ENCODE peak calls at places on chromosome 15, in four cellular contexts. One of them, this sample, is unnamed.

GRCh38 chr15:65913631-65914199 is 44.4 kb downstream of the RAB11A start:
- DNase-seq in mucosa of descending colon: no peak
- DNase-seq in choroid plexus epithelial cell: no peak
- DNase-seq in MM.1S: no peak
- DNase-seq in this sample: no peak

GRCh38 chr15:64921711-64922110 is 10.0 kb downstream of the ANKDD1A start:
- DNase-seq in choroid plexus epithelial cell: no peak
- DNase-seq in MM.1S: no peak
- DNase-seq in mucosa of descending colon: no peak
- DNase-seq in this sample: no peak

GRCh38 chr15:98281130-98281529 is 320.6 kb downstream of the ARRDC4 start:
- DNase-seq in mucosa of descending colon: no peak
- DNase-seq in MM.1S: no peak
- DNase-seq in choroid plexus epithelial cell: no peak
- DNase-seq in this sample: no peak

GRCh38 chr15:49678655-49679054 is 57.8 kb downstream of the DTWD1 start:
- DNase-seq in MM.1S: no peak
- DNase-seq in choroid plexus epithelial cell: no peak
- DNase-seq in mucosa of descending colon: no peak
- DNase-seq in this sample: no peak

GRCh38 chr15:40281057-40281850 is 1.6 kb downstream of the ANKRD63 start:
- DNase-seq in MM.1S: no peak
- DNase-seq in choroid plexus epithelial cell: no peak
- DNase-seq in mucosa of descending colon: no peak
- DNase-seq in this sample: peak; percentile 47

GRCh38 chr15:96135166-96136093 is 195.1 kb upstream of the NR2F2 start:
- DNase-seq in mucosa of descending colon: no peak
- DNase-seq in choroid plexus epithelial cell: no peak
- DNase-seq in MM.1S: no peak
- DNase-seq in this sample: no peak

GRCh38 chr15:70604671-70605070 is 158.7 kb downstream of the UACA start:
- DNase-seq in choroid plexus epithelial cell: peak; percentile 57
- DNase-seq in mucosa of descending colon: no peak
- DNase-seq in MM.1S: no peak
- DNase-seq in this sample: peak; percentile 62

GRCh38 chr15:71349736-71350515 is 234.7 kb downstream of the THSD4 start:
- DNase-seq in MM.1S: no peak
- DNase-seq in choroid plexus epithelial cell: no peak
- DNase-seq in mucosa of descending colon: no peak
- DNase-seq in this sample: no peak

GRCh38 chr15:70535071-70535954 is 228.0 kb downstream of the UACA start:
- DNase-seq in MM.1S: peak; percentile 24
- DNase-seq in choroid plexus epithelial cell: no peak
- DNase-seq in mucosa of descending colon: no peak
- DNase-seq in this sample: no peak

GRCh38 chr15:44584162-44584749 is 47.3 kb downstream of the EIF3J start:
- DNase-seq in choroid plexus epithelial cell: peak; percentile 37
- DNase-seq in MM.1S: peak; percentile 61
- DNase-seq in mucosa of descending colon: no peak
- DNase-seq in this sample: no peak

GRCh38 chr15:85785887-85786777 is 8.6 kb downstream of the KLHL25 start:
- DNase-seq in choroid plexus epithelial cell: peak; percentile 58
- DNase-seq in mucosa of descending colon: no peak
- DNase-seq in MM.1S: no peak
- DNase-seq in this sample: peak; percentile 66

GRCh38 chr15:78625621-78626280 is 5.0 kb upstream of the CHRNA3 start:
- DNase-seq in MM.1S: no peak
- DNase-seq in choroid plexus epithelial cell: no peak
- DNase-seq in mucosa of descending colon: no peak
- DNase-seq in this sample: no peak

GRCh38 chr15:58568157-58568571 is 136.4 kb downstream of the LIPC start:
- DNase-seq in mucosa of descending colon: no peak
- DNase-seq in MM.1S: peak; percentile 22
- DNase-seq in choroid plexus epithelial cell: peak; percentile 38
- DNase-seq in this sample: no peak

GRCh38 chr15:78365931-78366330 is 25.8 kb downstream of the CRABP1 start:
- DNase-seq in mucosa of descending colon: peak; percentile 73
- DNase-seq in MM.1S: no peak
- DNase-seq in choroid plexus epithelial cell: no peak
- DNase-seq in this sample: peak; percentile 82

GRCh38 chr15:58677426-58677825 is 72.1 kb downstream of the ADAM10 start:
- DNase-seq in mucosa of descending colon: no peak
- DNase-seq in choroid plexus epithelial cell: no peak
- DNase-seq in MM.1S: no peak
- DNase-seq in this sample: no peak

GRCh38 chr15:101198031-101198430 is 53.8 kb downstream of the CHSY1 start:
- DNase-seq in MM.1S: no peak
- DNase-seq in choroid plexus epithelial cell: no peak
- DNase-seq in mucosa of descending colon: no peak
- DNase-seq in this sample: no peak

GRCh38 chr15:100668321-100668690 is 65.9 kb downstream of the ASB7 start:
- DNase-seq in choroid plexus epithelial cell: no peak
- DNase-seq in MM.1S: no peak
- DNase-seq in mucosa of descending colon: no peak
- DNase-seq in this sample: no peak

GRCh38 chr15:22871481-22872076 is 33.1 kb downstream of the NIPA2 start:
- DNase-seq in mucosa of descending colon: no peak
- DNase-seq in MM.1S: no peak
- DNase-seq in choroid plexus epithelial cell: no peak
- DNase-seq in this sample: no peak

GRCh38 chr15:77037475-77038209 is 33.3 kb downstream of the TSPAN3 start:
- DNase-seq in mucosa of descending colon: peak; percentile 43
- DNase-seq in choroid plexus epithelial cell: no peak
- DNase-seq in MM.1S: no peak
- DNase-seq in this sample: peak; percentile 52

GRCh38 chr15:85764649-85765277 is 30.0 kb downstream of the KLHL25 start:
- DNase-seq in mucosa of descending colon: no peak
- DNase-seq in choroid plexus epithelial cell: peak; percentile 46
- DNase-seq in MM.1S: no peak
- DNase-seq in this sample: no peak

GRCh38 chr15:39434126-39434525 is 146.8 kb upstream of the THBS1 start:
- DNase-seq in mucosa of descending colon: no peak
- DNase-seq in choroid plexus epithelial cell: no peak
- DNase-seq in MM.1S: no peak
- DNase-seq in this sample: no peak

GRCh38 chr15:34318277-34319079 is 19.1 kb downstream of the SLC12A6 start:
- DNase-seq in choroid plexus epithelial cell: peak; percentile 74
- DNase-seq in mucosa of descending colon: peak; percentile 64
- DNase-seq in MM.1S: peak; percentile 48
- DNase-seq in this sample: peak; percentile 65

GRCh38 chr15:40369474-40369869 is 11.5 kb downstream of the DISP2 start:
- DNase-seq in MM.1S: no peak
- DNase-seq in mucosa of descending colon: no peak
- DNase-seq in choroid plexus epithelial cell: no peak
- DNase-seq in this sample: no peak

GRCh38 chr15:99452728-99453643 is 112.8 kb upstream of the MEF2A start:
- DNase-seq in mucosa of descending colon: peak; percentile 85
- DNase-seq in MM.1S: peak; percentile 16
- DNase-seq in choroid plexus epithelial cell: peak; percentile 67
- DNase-seq in this sample: peak; percentile 96

GRCh38 chr15:70762469-70763119 is 764 bp downstream of the UACA start:
- DNase-seq in mucosa of descending colon: peak; percentile 69
- DNase-seq in MM.1S: peak; percentile 48
- DNase-seq in choroid plexus epithelial cell: peak; percentile 86
- DNase-seq in this sample: peak; percentile 73

GRCh38 chr15:99954361-99955180 is 221.3 kb upstream of the LYSMD4 start:
- DNase-seq in MM.1S: no peak
- DNase-seq in mucosa of descending colon: no peak
- DNase-seq in choroid plexus epithelial cell: peak; percentile 46
- DNase-seq in this sample: no peak

GRCh38 chr15:99618941-99619411 is 53.2 kb downstream of the MEF2A start:
- DNase-seq in mucosa of descending colon: no peak
- DNase-seq in choroid plexus epithelial cell: peak; percentile 18
- DNase-seq in MM.1S: no peak
- DNase-seq in this sample: peak; percentile 13

GRCh38 chr15:55799287-55800212 is 56.6 kb upstream of the PRTG start:
- DNase-seq in mucosa of descending colon: no peak
- DNase-seq in choroid plexus epithelial cell: peak; percentile 82
- DNase-seq in MM.1S: no peak
- DNase-seq in this sample: peak; percentile 61

GRCh38 chr15:85769182-85769900 is 25.4 kb downstream of the KLHL25 start:
- DNase-seq in choroid plexus epithelial cell: no peak
- DNase-seq in MM.1S: no peak
- DNase-seq in mucosa of descending colon: no peak
- DNase-seq in this sample: peak; percentile 43

DNA sequence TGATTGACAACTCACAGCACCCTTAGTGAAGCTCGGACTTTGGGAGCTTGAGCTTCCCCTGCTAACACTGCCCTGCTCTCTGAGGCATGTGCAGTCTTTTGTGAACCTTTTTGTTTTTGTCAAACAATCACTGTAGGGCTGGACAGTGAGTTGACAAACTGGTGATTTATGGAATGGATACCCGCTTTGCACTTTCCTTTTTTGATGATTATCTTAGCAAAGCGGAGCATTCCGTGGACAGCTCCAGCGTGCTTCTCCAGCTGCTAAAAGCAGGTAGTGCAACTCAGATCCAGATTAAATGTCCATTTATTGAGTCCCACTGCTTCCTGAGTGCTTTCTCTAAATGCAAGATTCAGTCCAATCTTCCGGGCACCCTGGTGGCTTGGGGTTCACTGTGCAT is 187.1 kb upstream of the ATP10A start:
- DNase-seq in MM.1S: no peak
- DNase-seq in mucosa of descending colon: no peak
- DNase-seq in choroid plexus epithelial cell: no peak
- DNase-seq in this sample: no peak
- H3K4me3 ChIP-seq in MM.1S: no peak overlapping the region
- H3K4me3 ChIP-seq in mucosa of descending colon: no peak overlapping the region
- H3K4me3 ChIP-seq in choroid plexus epithelial cell: no peak overlapping the region
- H3K4me3 ChIP-seq in this sample: no peak overlapping the region

DNA sequence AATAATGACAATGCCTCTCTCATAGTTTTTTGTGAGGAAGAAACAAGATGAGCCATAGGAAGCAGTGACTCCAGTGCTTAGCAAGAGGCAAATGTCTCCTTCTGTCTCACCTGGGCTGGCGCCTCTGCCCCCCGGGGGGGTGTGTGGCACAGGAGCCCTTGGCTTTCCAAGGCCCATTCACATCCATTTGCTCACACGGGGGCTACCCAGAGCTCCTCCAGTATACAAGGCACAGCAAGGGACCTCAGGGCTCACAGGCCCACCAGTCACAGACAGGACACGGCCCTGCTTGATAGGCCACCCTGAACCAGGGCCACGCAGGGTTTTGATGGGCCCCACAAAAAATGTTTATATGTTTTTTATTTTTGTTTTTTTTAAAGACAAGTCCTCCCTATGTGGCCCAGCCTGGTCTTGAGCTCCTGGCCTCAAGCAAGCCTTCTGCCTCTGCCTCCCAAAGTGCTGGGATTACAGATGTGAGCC is 21.9 kb upstream of the EHD4 start:
- DNase-seq in choroid plexus epithelial cell: no peak
- DNase-seq in mucosa of descending colon: no peak
- DNase-seq in MM.1S: no peak
- DNase-seq in this sample: no peak
- H3K4me3 ChIP-seq in choroid plexus epithelial cell: no peak overlapping the region
- H3K4me3 ChIP-seq in mucosa of descending colon: no peak overlapping the region
- H3K4me3 ChIP-seq in MM.1S: no peak overlapping the region
- H3K4me3 ChIP-seq in this sample: no peak overlapping the region

GRCh38 chr15:90665288-90666134 is 51.6 kb upstream of the BLM start:
- DNase-seq in mucosa of descending colon: peak; percentile 81
- DNase-seq in MM.1S: no peak
- DNase-seq in choroid plexus epithelial cell: peak; percentile 62
- DNase-seq in this sample: peak; percentile 89

GRCh38 chr15:90666135-90666909 is 50.8 kb upstream of the BLM start:
- DNase-seq in mucosa of descending colon: no peak
- DNase-seq in MM.1S: no peak
- DNase-seq in choroid plexus epithelial cell: no peak
- DNase-seq in this sample: no peak

GRCh38 chr15:90660195-90660995 is 56.8 kb upstream of the BLM start:
- DNase-seq in mucosa of descending colon: peak; percentile 72
- DNase-seq in choroid plexus epithelial cell: peak; percentile 94
- DNase-seq in MM.1S: peak; percentile 59
- DNase-seq in this sample: peak; percentile 88

GRCh38 chr15:90667063-90667754 is 49.9 kb upstream of the BLM start:
- DNase-seq in MM.1S: no peak
- DNase-seq in mucosa of descending colon: no peak
- DNase-seq in choroid plexus epithelial cell: no peak
- DNase-seq in this sample: no peak

DNA sequence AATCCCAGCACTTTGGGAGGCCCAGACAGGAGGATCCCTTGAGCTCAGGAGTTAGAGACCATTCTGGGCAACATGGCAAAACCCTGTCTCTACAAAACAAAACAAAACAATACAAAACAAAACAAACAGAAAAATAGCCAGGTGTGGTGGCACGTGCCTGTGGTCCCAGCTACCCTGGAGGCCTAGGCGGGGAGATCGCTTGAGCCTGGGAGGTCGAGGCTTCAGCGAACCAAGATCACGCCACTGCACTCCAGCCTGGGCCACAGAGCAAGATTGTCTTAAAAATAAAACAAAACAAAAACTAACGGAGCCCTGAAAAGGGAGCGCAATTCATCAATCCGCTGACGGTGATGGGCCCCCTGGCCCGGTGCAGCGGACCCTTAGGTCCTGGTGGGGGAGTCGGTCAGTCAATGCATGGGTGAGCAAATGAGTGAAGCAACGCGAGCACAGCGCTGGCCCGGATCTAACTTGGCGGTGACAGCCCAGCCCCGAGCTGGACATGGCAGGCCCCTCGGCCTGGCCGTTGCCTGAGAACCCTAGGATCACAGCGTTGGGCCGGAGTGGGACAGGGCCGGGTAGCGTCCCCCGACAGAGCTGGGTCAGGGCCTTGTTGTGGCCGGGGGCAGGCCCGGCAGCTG is 52.4 kb upstream of the BLM start:
- DNase-seq in choroid plexus epithelial cell: peak; percentile 60
- DNase-seq in mucosa of descending colon: peak; percentile 65
- DNase-seq in MM.1S: no peak
- DNase-seq in this sample: peak; percentile 86
- H3K4me3 ChIP-seq in choroid plexus epithelial cell: peak overlapping the region; percentile 75
- H3K4me3 ChIP-seq in mucosa of descending colon: peak overlapping the region; percentile 80
- H3K4me3 ChIP-seq in MM.1S: peak overlapping the region; percentile 66
- H3K4me3 ChIP-seq in this sample: peak overlapping the region; percentile 72

GRCh38 chr15:48643236-48643635 is 2.3 kb downstream of the FBN1 start:
- DNase-seq in mucosa of descending colon: no peak
- DNase-seq in choroid plexus epithelial cell: no peak
- DNase-seq in MM.1S: no peak
- DNase-seq in this sample: no peak
- H3K4me3 ChIP-seq in mucosa of descending colon: no peak overlapping the region
- H3K4me3 ChIP-seq in choroid plexus epithelial cell: peak overlapping the region; percentile 92
- H3K4me3 ChIP-seq in MM.1S: no peak overlapping the region
- H3K4me3 ChIP-seq in this sample: peak overlapping the region; percentile 58

GRCh38 chr15:29593629-29594028 is 228.6 kb downstream of the TJP1 start:
- DNase-seq in MM.1S: no peak
- DNase-seq in choroid plexus epithelial cell: no peak
- DNase-seq in mucosa of descending colon: no peak
- DNase-seq in this sample: no peak
- H3K4me3 ChIP-seq in MM.1S: no peak overlapping the region
- H3K4me3 ChIP-seq in choroid plexus epithelial cell: no peak overlapping the region
- H3K4me3 ChIP-seq in mucosa of descending colon: no peak overlapping the region
- H3K4me3 ChIP-seq in this sample: no peak overlapping the region

DNA sequence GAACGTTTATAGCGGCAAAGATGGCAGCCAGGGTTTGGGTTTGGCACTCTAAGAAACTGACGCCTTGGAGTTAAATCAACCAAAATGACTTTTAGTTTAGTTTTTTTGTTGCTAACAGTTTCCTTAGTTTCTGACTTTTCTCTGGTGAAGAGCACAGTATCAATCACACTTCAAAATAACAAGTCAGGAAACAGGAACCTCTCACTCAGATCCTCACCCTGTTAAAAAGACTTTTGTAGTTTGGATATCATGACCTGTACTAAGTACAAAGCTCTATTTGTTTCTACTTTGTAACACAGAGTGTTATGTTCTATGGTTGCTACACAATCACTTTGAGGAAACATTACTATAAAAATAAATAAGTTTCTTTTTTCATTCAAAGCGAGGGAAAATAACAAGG is 51.1 kb downstream of the ATP10A start:
- DNase-seq in MM.1S: no peak
- DNase-seq in mucosa of descending colon: no peak
- DNase-seq in choroid plexus epithelial cell: no peak
- DNase-seq in this sample: no peak
- H3K4me3 ChIP-seq in MM.1S: no peak overlapping the region
- H3K4me3 ChIP-seq in mucosa of descending colon: no peak overlapping the region
- H3K4me3 ChIP-seq in choroid plexus epithelial cell: no peak overlapping the region
- H3K4me3 ChIP-seq in this sample: no peak overlapping the region

This sample was measured in right cardiac atrium.